ENCODE peak calls at places on chromosomes 13 and 19, in four cellular contexts. One of them, this sample, is unnamed.

GRCh38 chr13:93953856-93954255 is 525.6 kb downstream of the DCT start:
- DNase-seq in neural progenitor cell: no peak
- DNase-seq in substantia nigra: no peak
- DNase-seq in pancreas: no peak
- DNase-seq in this sample: no peak

GRCh38 chr13:94454334-94454733 is 25.1 kb downstream of the DCT start:
- DNase-seq in neural progenitor cell: no peak
- DNase-seq in substantia nigra: no peak
- DNase-seq in pancreas: no peak
- DNase-seq in this sample: no peak

GRCh38 chr13:72246396-72246795 is 379.4 kb upstream of the DACH1 start:
- DNase-seq in neural progenitor cell: no peak
- DNase-seq in substantia nigra: no peak
- DNase-seq in pancreas: no peak
- DNase-seq in this sample: no peak

GRCh38 chr13:32334676-32335075 is 19.4 kb downstream of the BRCA2 start:
- DNase-seq in neural progenitor cell: no peak
- DNase-seq in substantia nigra: no peak
- DNase-seq in pancreas: no peak
- DNase-seq in this sample: no peak

GRCh38 chr13:86425127-86425526 is 625.9 kb upstream of the SLITRK6 start:
- DNase-seq in neural progenitor cell: peak
- DNase-seq in substantia nigra: no peak
- DNase-seq in pancreas: no peak
- DNase-seq in this sample: no peak

GRCh38 chr19:58563034-58563573 is 4.7 kb upstream of the UBE2M start:
- DNase-seq in neural progenitor cell: no peak
- DNase-seq in substantia nigra: no peak
- DNase-seq in pancreas: no peak
- DNase-seq in this sample: peak

GRCh38 chr13:80173224-80173623 is 167.7 kb downstream of the SPRY2 start:
- DNase-seq in neural progenitor cell: no peak
- DNase-seq in substantia nigra: no peak
- DNase-seq in pancreas: no peak
- DNase-seq in this sample: no peak

GRCh38 chr19:18795540-18795939 is 4.4 kb upstream of the COMP start:
- DNase-seq in neural progenitor cell: peak
- DNase-seq in substantia nigra: no peak
- DNase-seq in pancreas: no peak
- DNase-seq in this sample: no peak

GRCh38 chr13:37014609-37015008 is 14.0 kb downstream of the EXOSC8 start:
- DNase-seq in neural progenitor cell: no peak
- DNase-seq in substantia nigra: no peak
- DNase-seq in pancreas: no peak
- DNase-seq in this sample: no peak

GRCh38 chr19:2949939-2950285 is 5.1 kb upstream of the ZNF77 start:
- DNase-seq in neural progenitor cell: no peak
- DNase-seq in substantia nigra: no peak
- DNase-seq in pancreas: no peak
- DNase-seq in this sample: peak

GRCh38 chr13:97434417-97435296 is 688 bp downstream of the RAP2A start:
- DNase-seq in neural progenitor cell: no peak
- DNase-seq in substantia nigra: peak
- DNase-seq in pancreas: peak
- DNase-seq in this sample: peak

DNA sequence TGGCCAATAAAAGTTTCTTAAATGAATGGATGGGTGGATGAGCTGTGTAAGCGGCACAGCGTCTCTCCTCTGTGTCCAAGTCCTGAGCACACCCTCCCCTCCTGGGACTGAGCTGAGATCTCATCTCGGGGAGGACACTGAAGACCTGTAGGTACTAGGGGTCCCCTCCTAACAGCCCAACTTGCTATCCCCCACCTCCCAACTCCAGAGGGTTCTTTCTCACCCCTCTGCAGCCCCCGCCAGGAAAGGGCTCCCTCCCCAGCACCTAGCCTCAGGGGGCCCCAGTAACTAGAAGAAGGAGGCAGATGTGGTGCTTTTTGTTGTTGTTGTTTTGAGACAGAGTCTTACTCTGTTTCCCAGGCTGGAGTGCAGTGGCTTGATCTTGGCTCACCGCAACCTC is 1.1 kb upstream of the NANOS3 start:
- DNase-seq in neural progenitor cell: no peak
- DNase-seq in substantia nigra: no peak
- DNase-seq in pancreas: no peak
- DNase-seq in this sample: no peak
- H3K27ac ChIP-seq in neural progenitor cell: no peak
- H3K27ac ChIP-seq in substantia nigra: no peak
- H3K27ac ChIP-seq in pancreas: no peak
- H3K27ac ChIP-seq in this sample: no peak

GRCh38 chr13:100518394-100519062 is 70.1 kb downstream of the GGACT start:
- DNase-seq in neural progenitor cell: no peak
- DNase-seq in substantia nigra: no peak
- DNase-seq in pancreas: no peak
- DNase-seq in this sample: no peak
- H3K27ac ChIP-seq in neural progenitor cell: no peak
- H3K27ac ChIP-seq in substantia nigra: no peak
- H3K27ac ChIP-seq in pancreas: no peak
- H3K27ac ChIP-seq in this sample: no peak

DNA sequence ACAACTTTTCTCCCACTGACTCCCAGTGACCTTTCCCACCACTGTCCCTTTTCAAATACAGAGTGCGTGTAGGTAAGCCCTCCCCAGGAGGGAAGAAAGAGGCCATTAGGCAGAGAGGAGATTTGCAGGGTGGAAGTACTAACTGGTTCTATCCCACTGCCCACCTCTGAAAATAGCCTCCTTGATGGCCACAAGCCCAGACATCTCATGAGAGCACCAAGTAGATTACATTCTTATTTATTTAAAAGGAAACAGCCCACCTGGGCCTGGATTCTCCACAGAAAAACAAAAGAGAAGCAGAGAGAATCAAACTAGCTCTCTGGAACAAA is 445.3 kb downstream of the FOXO1 start:
- DNase-seq in neural progenitor cell: no peak
- DNase-seq in substantia nigra: no peak
- DNase-seq in pancreas: no peak
- DNase-seq in this sample: no peak
- H3K27ac ChIP-seq in neural progenitor cell: no peak
- H3K27ac ChIP-seq in substantia nigra: peak
- H3K27ac ChIP-seq in pancreas: no peak
- H3K27ac ChIP-seq in this sample: no peak

GRCh38 chr19:15671891-15672579 is 852 bp upstream of the CYP4F12 start:
- DNase-seq in neural progenitor cell: no peak
- DNase-seq in substantia nigra: no peak
- DNase-seq in pancreas: no peak
- DNase-seq in this sample: no peak
- H3K27ac ChIP-seq in neural progenitor cell: no peak
- H3K27ac ChIP-seq in substantia nigra: no peak
- H3K27ac ChIP-seq in pancreas: no peak
- H3K27ac ChIP-seq in this sample: no peak

GRCh38 chr13:23147827-23148226 is 33.0 kb upstream of the SGCG start:
- DNase-seq in neural progenitor cell: no peak
- DNase-seq in substantia nigra: no peak
- DNase-seq in pancreas: no peak
- DNase-seq in this sample: no peak
- H3K27ac ChIP-seq in neural progenitor cell: no peak
- H3K27ac ChIP-seq in substantia nigra: no peak
- H3K27ac ChIP-seq in pancreas: no peak
- H3K27ac ChIP-seq in this sample: no peak

DNA sequence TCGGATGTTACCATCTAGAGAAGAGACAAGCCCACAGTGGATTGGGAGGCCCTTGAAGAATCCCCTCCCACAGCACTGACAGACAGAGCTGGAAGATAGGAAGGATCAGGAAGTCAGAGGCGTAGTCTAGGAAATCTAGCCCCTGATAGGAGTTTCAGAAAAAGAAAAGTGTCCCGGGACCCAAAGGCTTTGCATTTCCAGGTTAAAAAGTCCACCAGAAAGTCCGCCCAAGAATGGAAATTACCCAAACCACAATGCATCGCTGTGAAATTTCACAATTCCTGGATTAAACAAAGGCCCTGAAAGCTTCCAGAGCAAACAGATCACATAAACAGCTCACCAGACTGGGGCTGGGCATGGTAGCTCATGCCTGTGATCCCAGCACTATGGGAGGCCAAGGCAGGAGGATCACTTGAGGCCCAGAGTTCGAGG is 146.9 kb downstream of the KDM4B start:
- DNase-seq in neural progenitor cell: no peak
- DNase-seq in substantia nigra: no peak
- DNase-seq in pancreas: no peak
- DNase-seq in this sample: no peak
- H3K27ac ChIP-seq in neural progenitor cell: peak
- H3K27ac ChIP-seq in substantia nigra: no peak
- H3K27ac ChIP-seq in pancreas: no peak
- H3K27ac ChIP-seq in this sample: no peak

DNA sequence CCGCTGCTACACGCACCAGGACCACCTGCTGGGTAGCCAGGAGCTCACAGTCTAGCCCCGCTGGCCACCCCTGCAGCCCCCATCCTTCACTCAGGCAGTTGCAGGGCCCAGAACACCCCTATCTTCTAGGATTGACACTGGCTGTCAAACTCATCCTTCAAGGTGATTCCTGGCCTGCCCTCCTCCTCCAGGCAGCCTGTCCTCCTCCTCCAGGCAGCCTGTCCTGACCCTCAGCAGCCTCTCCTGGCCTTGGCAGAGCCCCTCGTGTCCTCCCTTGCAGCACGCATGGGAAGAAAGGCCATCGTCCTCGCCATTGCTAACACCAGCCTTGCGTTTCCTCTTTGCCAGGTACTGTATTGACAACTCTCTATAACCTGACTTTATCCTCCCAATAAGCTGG is 3.8 kb upstream of the EPS8L1 start:
- DNase-seq in neural progenitor cell: no peak
- DNase-seq in substantia nigra: no peak
- DNase-seq in pancreas: no peak
- DNase-seq in this sample: no peak
- H3K27ac ChIP-seq in neural progenitor cell: no peak
- H3K27ac ChIP-seq in substantia nigra: no peak
- H3K27ac ChIP-seq in pancreas: no peak
- H3K27ac ChIP-seq in this sample: no peak

DNA sequence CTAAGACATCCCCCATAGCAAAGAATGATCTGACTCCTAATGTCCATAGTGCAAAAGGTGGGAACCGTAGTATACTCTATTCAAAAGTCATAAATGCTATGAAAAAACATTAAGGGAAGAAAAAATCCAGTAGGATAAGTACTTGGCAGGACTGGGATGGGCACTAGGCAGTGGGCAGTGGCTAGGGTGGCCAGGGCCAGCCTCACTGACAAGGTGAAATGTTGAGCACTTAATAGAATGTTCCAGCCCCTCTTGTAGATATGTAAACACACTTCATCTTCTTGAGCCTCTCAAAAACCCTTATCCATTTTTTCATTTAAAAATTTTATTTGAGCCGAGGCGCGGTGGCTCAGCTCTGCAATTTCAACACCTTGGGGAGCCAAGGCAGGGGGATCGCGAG is 1.5 kb upstream of the CLEC4G start:
- DNase-seq in neural progenitor cell: no peak
- DNase-seq in substantia nigra: no peak
- DNase-seq in pancreas: no peak
- DNase-seq in this sample: no peak
- H3K27ac ChIP-seq in neural progenitor cell: no peak
- H3K27ac ChIP-seq in substantia nigra: no peak
- H3K27ac ChIP-seq in pancreas: no peak
- H3K27ac ChIP-seq in this sample: no peak

GRCh38 chr19:48963371-48964204 is 1.5 kb upstream of the FTL start:
- DNase-seq in neural progenitor cell: peak
- DNase-seq in substantia nigra: peak
- DNase-seq in pancreas: peak
- DNase-seq in this sample: peak

GRCh38 chr19:48962029-48962848 is 2.9 kb upstream of the FTL start:
- DNase-seq in neural progenitor cell: no peak
- DNase-seq in substantia nigra: peak
- DNase-seq in pancreas: peak
- DNase-seq in this sample: no peak

GRCh38 chr19:48961673-48962028 is 3.5 kb upstream of the FTL start:
- DNase-seq in neural progenitor cell: no peak
- DNase-seq in substantia nigra: no peak
- DNase-seq in pancreas: no peak
- DNase-seq in this sample: no peak

GRCh38 chr19:48964205-48965032 is 690 bp upstream of the FTL start:
- DNase-seq in neural progenitor cell: peak
- DNase-seq in substantia nigra: no peak
- DNase-seq in pancreas: peak
- DNase-seq in this sample: no peak

GRCh38 chr19:48962849-48963165 is 2.3 kb upstream of the FTL start:
- DNase-seq in neural progenitor cell: no peak
- DNase-seq in substantia nigra: no peak
- DNase-seq in pancreas: peak
- DNase-seq in this sample: no peak
- H3K27ac ChIP-seq in neural progenitor cell: peak
- H3K27ac ChIP-seq in substantia nigra: peak
- H3K27ac ChIP-seq in pancreas: no peak
- H3K27ac ChIP-seq in this sample: no peak

This sample was measured in WERI-Rb-1.